ENCODE peak calls at places on chromosomes 11 and 22, in six cellular contexts. One of them, this sample, is unnamed.

GRCh38 chr11:68998390-68998911 is 14.6 kb downstream of the MRGPRF start:
- DNase-seq in mesendoderm: no peak
- DNase-seq in neuronal stem cell: no peak
- DNase-seq in H1: no peak
- DNase-seq in mesenchymal stem cell: peak; percentile 67
- DNase-seq in trophoblast cell: no peak
- DNase-seq in this sample: peak; percentile 12

GRCh38 chr11:12598330-12599256 is 75.6 kb upstream of the TEAD1 start:
- DNase-seq in mesendoderm: no peak
- DNase-seq in neuronal stem cell: no peak
- DNase-seq in H1: no peak
- DNase-seq in mesenchymal stem cell: peak; percentile 55
- DNase-seq in trophoblast cell: no peak
- DNase-seq in this sample: peak; percentile 59

GRCh38 chr11:61369372-61370348 is 7.5 kb downstream of the TMEM138 start:
- DNase-seq in mesendoderm: no peak
- DNase-seq in neuronal stem cell: no peak
- DNase-seq in H1: no peak
- DNase-seq in mesenchymal stem cell: peak; percentile 63
- DNase-seq in trophoblast cell: no peak
- DNase-seq in this sample: peak; percentile 99

GRCh38 chr11:120398184-120398583 is 62.0 kb downstream of the ARHGEF12 start:
- DNase-seq in mesendoderm: peak; percentile 66
- DNase-seq in neuronal stem cell: no peak
- DNase-seq in H1: no peak
- DNase-seq in mesenchymal stem cell: no peak
- DNase-seq in trophoblast cell: no peak
- DNase-seq in this sample: peak; percentile 53

GRCh38 chr22:35648066-35649025 is at the start of gene APOL6:
- DNase-seq in mesendoderm: no peak
- DNase-seq in neuronal stem cell: no peak
- DNase-seq in H1: no peak
- DNase-seq in mesenchymal stem cell: peak; percentile 95
- DNase-seq in trophoblast cell: peak; percentile 87
- DNase-seq in this sample: peak; percentile 76

GRCh38 chr11:43984039-43984438 is 41.6 kb downstream of the C11orf96 start:
- DNase-seq in mesendoderm: no peak
- DNase-seq in neuronal stem cell: no peak
- DNase-seq in H1: no peak
- DNase-seq in mesenchymal stem cell: no peak
- DNase-seq in trophoblast cell: no peak
- DNase-seq in this sample: no peak

GRCh38 chr11:125214466-125215204 is 50.1 kb downstream of the PKNOX2 start:
- DNase-seq in mesendoderm: no peak
- DNase-seq in neuronal stem cell: peak; percentile 51
- DNase-seq in H1: no peak
- DNase-seq in mesenchymal stem cell: no peak
- DNase-seq in trophoblast cell: no peak
- DNase-seq in this sample: no peak

GRCh38 chr11:69650832-69651344 is 9.9 kb downstream of the CCND1 start:
- DNase-seq in mesendoderm: no peak
- DNase-seq in neuronal stem cell: no peak
- DNase-seq in H1: no peak
- DNase-seq in mesenchymal stem cell: no peak
- DNase-seq in trophoblast cell: no peak
- DNase-seq in this sample: no peak

GRCh38 chr22:30247561-30247960 is 1.0 kb upstream of the LIF start:
- DNase-seq in mesendoderm: no peak
- DNase-seq in neuronal stem cell: no peak
- DNase-seq in H1: no peak
- DNase-seq in mesenchymal stem cell: no peak
- DNase-seq in trophoblast cell: no peak
- DNase-seq in this sample: no peak
- H3K4me3 ChIP-seq in mesendoderm: no peak overlapping the region
- H3K4me3 ChIP-seq in neuronal stem cell: no peak overlapping the region
- H3K4me3 ChIP-seq in H1: no peak overlapping the region
- H3K4me3 ChIP-seq in mesenchymal stem cell: no peak overlapping the region
- H3K4me3 ChIP-seq in trophoblast cell: no peak overlapping the region
- H3K4me3 ChIP-seq in this sample: peak overlapping the region; percentile 87

DNA sequence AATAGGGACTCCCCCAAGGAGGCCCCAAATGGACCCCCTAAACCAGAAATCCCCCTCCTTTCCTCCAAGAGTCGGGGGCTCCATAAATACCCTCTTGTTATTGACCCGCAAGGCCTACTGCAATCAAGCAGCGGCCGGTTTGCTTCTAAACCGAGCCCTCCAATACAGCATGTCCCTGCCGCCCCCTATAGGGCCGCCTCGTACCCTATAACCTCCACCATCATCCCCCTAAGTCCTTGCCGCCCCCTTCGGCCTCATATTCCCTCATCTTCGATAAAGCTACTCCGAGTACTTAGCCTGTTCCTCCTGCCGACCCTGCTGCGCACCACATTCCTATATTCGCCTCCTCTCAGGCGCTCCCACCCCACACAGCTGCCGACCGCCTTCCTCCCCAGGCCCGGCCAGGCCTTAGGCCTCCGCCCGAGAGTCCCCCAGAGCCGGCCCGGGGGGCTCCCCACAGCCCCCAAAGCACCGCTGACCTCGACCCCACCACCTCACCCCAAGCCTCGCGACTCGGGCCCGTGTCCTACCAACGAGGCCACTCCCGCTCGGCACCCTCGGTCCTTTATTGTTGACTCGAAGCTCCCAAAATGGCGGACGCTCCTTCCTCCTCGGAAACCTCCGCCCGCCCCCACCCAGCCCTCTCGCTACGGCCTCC is 478 bp downstream of the DDX6 start:
- DNase-seq in mesendoderm: peak; percentile 86
- DNase-seq in neuronal stem cell: peak; percentile 53
- DNase-seq in H1: no peak
- DNase-seq in mesenchymal stem cell: peak; percentile 76
- DNase-seq in trophoblast cell: no peak
- DNase-seq in this sample: peak; percentile 56
- H2BK120ac ChIP-seq in mesendoderm: peak overlapping the region; percentile 93
- H2BK120ac ChIP-seq in neuronal stem cell: peak overlapping the region; percentile 94
- H2BK120ac ChIP-seq in H1: no peak overlapping the region
- H2BK120ac ChIP-seq in mesenchymal stem cell: peak overlapping the region; percentile 96
- H2BK120ac ChIP-seq in trophoblast cell: peak overlapping the region; percentile 100
- H2BK120ac ChIP-seq in this sample: peak overlapping the region; percentile 90

GRCh38 chr11:65452806-65453490 is 30.4 kb downstream of the NEAT1 start:
- DNase-seq in mesendoderm: no peak
- DNase-seq in neuronal stem cell: no peak
- DNase-seq in H1: no peak
- DNase-seq in mesenchymal stem cell: peak; percentile 81
- DNase-seq in trophoblast cell: no peak
- DNase-seq in this sample: peak; percentile 87
- H3K4me3 ChIP-seq in mesendoderm: no peak overlapping the region
- H3K4me3 ChIP-seq in neuronal stem cell: no peak overlapping the region
- H3K4me3 ChIP-seq in H1: no peak overlapping the region
- H3K4me3 ChIP-seq in mesenchymal stem cell: no peak overlapping the region
- H3K4me3 ChIP-seq in trophoblast cell: no peak overlapping the region
- H3K4me3 ChIP-seq in this sample: no peak overlapping the region

GRCh38 chr11:111982019-111982464 is 43.2 kb upstream of the DLAT start:
- DNase-seq in mesendoderm: peak; percentile 91
- DNase-seq in neuronal stem cell: peak; percentile 57
- DNase-seq in H1: peak; percentile 61
- DNase-seq in mesenchymal stem cell: peak; percentile 55
- DNase-seq in trophoblast cell: peak; percentile 80
- DNase-seq in this sample: peak; percentile 43

GRCh38 chr11:111981270-111981669 is 43.9 kb upstream of the DLAT start:
- DNase-seq in mesendoderm: no peak
- DNase-seq in neuronal stem cell: no peak
- DNase-seq in H1: no peak
- DNase-seq in mesenchymal stem cell: no peak
- DNase-seq in trophoblast cell: no peak
- DNase-seq in this sample: no peak

GRCh38 chr11:111983187-111983986 is 41.8 kb upstream of the DLAT start:
- DNase-seq in mesendoderm: peak; percentile 93
- DNase-seq in neuronal stem cell: peak; percentile 67
- DNase-seq in H1: peak; percentile 64
- DNase-seq in mesenchymal stem cell: peak; percentile 85
- DNase-seq in trophoblast cell: peak; percentile 75
- DNase-seq in this sample: peak; percentile 72

GRCh38 chr11:111980062-111980461 is 42.9 kb downstream of the DIXDC1 start:
- DNase-seq in mesendoderm: no peak
- DNase-seq in neuronal stem cell: no peak
- DNase-seq in H1: no peak
- DNase-seq in mesenchymal stem cell: no peak
- DNase-seq in trophoblast cell: no peak
- DNase-seq in this sample: no peak

GRCh38 chr11:111982532-111983186 is 42.5 kb upstream of the DLAT start:
- DNase-seq in mesendoderm: peak; percentile 31
- DNase-seq in neuronal stem cell: no peak
- DNase-seq in H1: no peak
- DNase-seq in mesenchymal stem cell: no peak
- DNase-seq in trophoblast cell: no peak
- DNase-seq in this sample: no peak
- H2BK120ac ChIP-seq in mesendoderm: no peak overlapping the region
- H2BK120ac ChIP-seq in neuronal stem cell: no peak overlapping the region
- H2BK120ac ChIP-seq in H1: no peak overlapping the region
- H2BK120ac ChIP-seq in mesenchymal stem cell: no peak overlapping the region
- H2BK120ac ChIP-seq in trophoblast cell: no peak overlapping the region
- H2BK120ac ChIP-seq in this sample: peak overlapping the region; percentile 65